ENCODE peak calls at places on chromosomes 2 and 18, in six cellular contexts. R, D, O, U, M and V are unnamed samples.

GRCh38 chr2:172962824-172963223 is 112.8 kb upstream of the MAP3K20 start:
- DNase-seq in R (peak), D (no peak), O (no peak), U (peak), M (no peak), V (peak)

GRCh38 chr2:168589236-168589635 is 133.2 kb downstream of the CERS6 start:
- DNase-seq in R (no peak), D (no peak), O (no peak), U (no peak), M (no peak), V (no peak)

GRCh38 chr2:164952057-164952702 is 3.1 kb downstream of the SLC38A11 start:
- DNase-seq in R (no peak), D (no peak), O (no peak), U (no peak), M (no peak), V (no peak)

GRCh38 chr2:74917702-74918619 is 40.5 kb upstream of the POLE4 start:
- DNase-seq in R (no peak), D (no peak), O (no peak), U (peak), M (peak), V (no peak)

GRCh38 chr18:57447154-57447621 is 12.0 kb downstream of the ONECUT2 start:
- DNase-seq in R (peak), D (no peak), O (no peak), U (peak), M (peak), V (no peak)

GRCh38 chr2:237388036-237388435 is 25.9 kb downstream of the COL6A3 start:
- DNase-seq in R (no peak), D (no peak), O (no peak), U (no peak), M (no peak), V (no peak)

GRCh38 chr2:169131587-169132512 is 62.5 kb downstream of the DHRS9 start:
- DNase-seq in R (no peak), D (no peak), O (no peak), U (peak), M (no peak), V (peak)

GRCh38 chr18:47644896-47645295 is 285.6 kb downstream of the SMAD2 start:
- DNase-seq in R (no peak), D (no peak), O (no peak), U (no peak), M (no peak), V (no peak)

DNA sequence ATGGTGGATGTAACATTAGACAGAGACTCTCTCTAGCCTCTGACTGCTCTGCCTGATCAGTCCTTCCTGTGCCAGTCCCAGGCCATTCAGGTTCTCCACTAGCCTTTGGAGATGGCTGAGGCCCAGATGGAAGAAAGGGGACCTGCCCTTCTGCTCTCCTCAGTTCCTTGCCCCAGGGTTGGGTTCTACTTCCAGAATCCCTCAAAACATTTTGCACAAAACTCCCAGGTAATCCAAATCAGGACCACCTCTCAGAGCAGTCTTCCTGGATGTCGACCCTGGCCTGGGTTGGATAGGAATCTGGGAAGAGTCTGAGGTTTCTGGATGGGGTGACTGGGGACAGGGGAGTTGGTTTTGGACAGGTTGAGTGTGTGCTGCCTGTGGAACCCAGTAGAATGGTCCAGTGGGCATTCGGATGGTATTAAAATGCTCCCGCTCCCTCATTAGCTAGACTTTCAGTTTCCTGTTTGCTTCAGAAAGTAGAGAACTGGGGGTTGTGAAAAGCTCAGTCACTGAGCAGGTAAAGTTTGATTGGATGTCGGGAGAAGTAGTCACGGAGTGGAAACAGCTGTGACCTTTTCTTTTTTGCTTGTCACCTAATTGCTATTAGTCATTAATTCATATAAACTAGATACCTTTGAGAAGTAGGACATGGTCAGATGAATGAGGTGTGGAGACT is 37.9 kb downstream of the DPYSL5 start:
- DNase-seq in R (no peak), D (no peak), O (no peak), U (no peak), M (no peak), V (no peak)
- H3K27ac ChIP-seq in R (no peak), D (no peak), O (no peak), U (no peak), M (no peak), V (no peak)

DNA sequence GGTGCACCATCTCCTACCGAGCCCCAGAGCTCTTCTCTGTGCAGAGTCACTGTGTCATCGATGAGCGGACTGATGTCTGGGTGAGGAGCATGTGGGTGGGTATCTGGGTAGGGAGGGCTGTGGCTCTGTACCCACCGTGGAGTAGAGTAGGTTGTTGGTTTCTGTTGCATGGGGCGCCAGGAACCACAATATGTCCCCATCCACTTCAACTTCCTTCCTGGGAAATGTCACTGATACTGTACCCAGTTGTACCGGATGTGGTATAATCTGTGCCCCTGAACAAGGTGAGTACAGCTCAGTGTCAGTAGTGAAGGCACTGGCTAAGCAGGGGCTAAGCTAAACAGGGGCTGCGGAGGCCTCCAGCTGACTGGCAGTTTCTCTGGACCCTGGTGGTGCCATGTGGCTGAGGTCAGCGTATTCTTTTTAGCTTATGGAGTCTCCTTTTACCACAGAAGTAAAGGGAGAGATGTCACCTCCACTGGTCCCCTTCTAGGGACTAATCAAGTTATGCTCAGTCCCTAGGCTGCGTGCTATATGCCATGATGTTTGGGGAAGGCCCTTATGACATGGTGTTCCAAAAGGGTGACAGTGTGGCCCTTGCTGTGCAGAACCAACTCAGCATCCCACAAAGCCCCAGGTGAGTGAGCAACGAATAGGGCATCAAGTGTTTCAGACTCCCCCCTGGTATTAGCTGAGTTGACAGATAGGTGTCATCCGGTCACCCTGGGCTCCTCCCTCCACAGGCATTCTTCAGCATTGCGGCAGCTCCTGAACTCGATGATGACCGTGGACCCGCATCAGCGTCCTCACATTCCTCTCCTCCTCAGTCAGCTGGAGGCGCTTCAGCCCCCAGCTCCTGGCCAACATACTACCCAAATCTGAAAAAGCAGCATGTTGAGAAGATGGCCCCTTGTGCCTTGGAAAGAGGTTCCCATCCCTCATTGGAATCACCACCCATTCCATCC is 2.7 kb downstream of the STK16 start:
- DNase-seq in R (peak), D (no peak), O (peak), U (no peak), M (no peak), V (peak)
- H3K27ac ChIP-seq in R (peak), D (peak), O (peak), U (no peak), M (no peak), V (peak)

GRCh38 chr2:10392100-10392499 is 56.0 kb downstream of the ODC1 start:
- DNase-seq in R (no peak), D (no peak), O (no peak), U (no peak), M (no peak), V (no peak)
- H3K27ac ChIP-seq in R (no peak), D (no peak), O (no peak), U (no peak), M (no peak), V (peak)

GRCh38 chr2:215392687-215393270 is 43.1 kb downstream of the FN1 start:
- DNase-seq in R (no peak), D (no peak), O (no peak), U (no peak), M (no peak), V (no peak)
- H3K27ac ChIP-seq in R (no peak), D (no peak), O (no peak), U (no peak), M (no peak), V (no peak)

DNA sequence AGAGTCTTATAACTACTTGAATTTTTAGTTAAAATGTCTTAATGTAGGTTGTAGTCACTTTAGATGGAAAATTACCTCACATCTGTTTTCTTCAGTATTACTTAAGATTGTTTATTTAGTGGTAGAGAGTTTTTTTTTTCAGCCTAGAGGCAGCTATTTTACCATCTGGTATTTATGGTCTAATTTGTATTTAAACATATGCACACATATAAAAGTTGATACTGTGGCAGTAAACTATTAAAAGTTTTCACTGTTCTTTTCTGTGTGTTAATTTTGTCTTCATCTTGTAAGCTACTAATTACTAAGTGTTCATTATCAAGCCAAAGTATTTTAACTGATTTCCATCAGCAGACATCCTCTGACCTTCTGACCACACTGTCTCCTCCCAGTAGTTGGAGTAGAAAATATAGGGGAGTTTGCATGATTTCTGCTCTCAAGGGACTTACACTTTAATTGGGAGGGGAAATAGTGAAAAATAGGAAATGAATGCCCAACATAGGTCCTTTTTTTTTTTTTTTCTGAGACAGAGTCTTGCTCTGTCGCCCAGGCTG is 4.3 kb downstream of the PMAIP1 start:
- DNase-seq in R (no peak), D (no peak), O (no peak), U (no peak), M (no peak), V (no peak)
- H3K27ac ChIP-seq in R (peak), D (no peak), O (peak), U (no peak), M (no peak), V (peak)

GRCh38 chr2:191251014-191251413 is 5.8 kb downstream of the MYO1B start:
- DNase-seq in R (no peak), D (no peak), O (no peak), U (no peak), M (no peak), V (no peak)

GRCh38 chr2:191247381-191248057 is 2.3 kb downstream of the MYO1B start:
- DNase-seq in R (no peak), D (no peak), O (no peak), U (peak), M (no peak), V (no peak)

GRCh38 chr2:191246820-191247380 is 1.7 kb downstream of the MYO1B start:
- DNase-seq in R (no peak), D (no peak), O (no peak), U (no peak), M (no peak), V (no peak)

GRCh38 chr2:191250400-191250799 is 5.2 kb downstream of the MYO1B start:
- DNase-seq in R (no peak), D (no peak), O (no peak), U (no peak), M (no peak), V (no peak)

DNA sequence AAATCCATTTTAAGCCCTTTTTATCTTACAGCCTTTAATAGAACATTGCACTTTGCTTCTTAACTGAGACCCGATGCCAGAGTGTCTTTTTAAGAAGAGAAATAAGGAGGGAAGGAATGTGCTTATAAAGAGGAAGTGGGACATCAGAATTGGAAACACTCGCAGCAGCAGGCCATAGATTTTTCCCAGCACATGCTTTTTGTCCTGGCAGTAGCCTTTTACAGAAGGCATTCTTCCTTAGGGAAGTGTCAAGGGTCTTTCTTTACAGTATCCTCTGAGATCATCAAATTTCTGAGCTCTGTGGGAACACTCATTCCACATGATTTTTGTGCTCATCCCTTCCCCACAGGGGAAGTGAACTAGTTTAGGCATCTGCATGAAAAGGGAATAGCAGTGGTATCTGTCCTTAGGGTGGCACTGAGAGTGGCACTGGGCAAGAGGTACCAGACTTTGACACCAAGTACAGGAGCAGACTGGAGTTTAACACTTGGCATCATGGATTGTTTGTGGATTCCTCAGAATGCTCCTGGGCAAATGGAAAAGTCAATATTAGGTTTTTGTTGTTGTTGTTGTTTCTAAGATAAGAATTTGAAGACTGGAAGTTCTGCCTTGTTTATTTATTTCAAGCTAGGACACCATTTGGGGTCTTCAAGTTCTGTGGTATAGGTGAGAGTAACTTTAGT is 4.1 kb downstream of the MYO1B start:
- DNase-seq in R (no peak), D (no peak), O (no peak), U (no peak), M (no peak), V (no peak)
- H3K27ac ChIP-seq in R (no peak), D (peak), O (no peak), U (peak), M (no peak), V (no peak)

GRCh38 chr2:110655701-110656100 is 22.2 kb downstream of the BUB1 start:
- DNase-seq in R (no peak), D (no peak), O (no peak), U (peak), M (no peak), V (no peak)

GRCh38 chr2:110660558-110660957 is 17.3 kb downstream of the BUB1 start:
- DNase-seq in R (no peak), D (no peak), O (no peak), U (no peak), M (no peak), V (no peak)

GRCh38 chr2:110653861-110654260 is 24.0 kb downstream of the BUB1 start:
- DNase-seq in R (no peak), D (no peak), O (no peak), U (no peak), M (no peak), V (no peak)

GRCh38 chr2:110659248-110659647 is 18.6 kb downstream of the BUB1 start:
- DNase-seq in R (no peak), D (no peak), O (no peak), U (peak), M (no peak), V (no peak)

GRCh38 chr2:110657721-110658305 is 20.1 kb downstream of the BUB1 start:
- DNase-seq in R (no peak), D (no peak), O (no peak), U (no peak), M (no peak), V (peak)
- H3K27ac ChIP-seq in R (peak), D (no peak), O (no peak), U (no peak), M (peak), V (peak)

GRCh38 chr2:54500404-54501147 is 44.4 kb downstream of the SPTBN1 start:
- DNase-seq in R (no peak), D (no peak), O (no peak), U (no peak), M (no peak), V (no peak)

GRCh38 chr2:54494087-54494486 is 38.0 kb downstream of the SPTBN1 start:
- DNase-seq in R (no peak), D (no peak), O (no peak), U (no peak), M (no peak), V (no peak)

GRCh38 chr2:54496920-54497319 is 40.8 kb downstream of the SPTBN1 start:
- DNase-seq in R (no peak), D (no peak), O (no peak), U (no peak), M (no peak), V (no peak)

GRCh38 chr2:54499666-54500065 is 43.5 kb downstream of the SPTBN1 start:
- DNase-seq in R (no peak), D (no peak), O (no peak), U (no peak), M (no peak), V (no peak)

GRCh38 chr2:54497738-54498680 is 41.9 kb downstream of the SPTBN1 start:
- DNase-seq in R (no peak), D (no peak), O (no peak), U (peak), M (peak), V (no peak)
- H3K27ac ChIP-seq in R (no peak), D (no peak), O (no peak), U (no peak), M (no peak), V (no peak)

DNA sequence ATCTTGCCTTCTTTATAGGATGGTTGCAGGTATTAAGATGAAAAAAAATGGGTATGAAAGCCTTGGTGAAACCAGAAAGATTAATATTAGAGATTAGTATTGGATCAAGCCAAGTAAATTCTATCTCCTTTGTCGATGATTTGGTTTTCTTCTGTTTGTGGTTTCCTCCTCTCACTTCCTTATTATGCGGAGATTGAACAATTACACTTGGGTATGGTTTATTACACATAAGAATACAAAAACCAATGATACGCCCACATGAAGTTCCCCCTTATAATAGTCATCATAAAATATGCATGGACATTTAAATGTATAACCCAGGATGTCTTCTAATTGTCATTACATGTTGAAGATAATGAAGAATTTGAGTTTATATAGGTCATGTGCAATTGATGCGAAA is 4.9 kb downstream of the LTBP1 start:
- DNase-seq in R (no peak), D (no peak), O (no peak), U (no peak), M (no peak), V (no peak)
- H3K27ac ChIP-seq in R (no peak), D (no peak), O (no peak), U (no peak), M (no peak), V (no peak)